ENCODE peak calls at places on chromosomes 5 and 9, in seven cellular contexts. U, K, F, M, X, Q and C are unnamed samples.

GRCh38 chr5:95863383-95863757 is 40.8 kb upstream of the GLRX start:
- DNase-seq in U (peak), K (no peak), F (no peak), M (no peak), X (no peak), Q (peak), C (no peak)

GRCh38 chr9:107176701-107177100 is 106.4 kb upstream of the RAD23B start:
- DNase-seq in U (no peak), K (no peak), F (no peak), M (peak), X (no peak), Q (no peak), C (no peak)

GRCh38 chr9:111662851-111663823 is 1.7 kb downstream of the GNG10 start:
- DNase-seq in U (no peak), K (no peak), F (no peak), M (no peak), X (no peak), Q (no peak), C (no peak)

GRCh38 chr9:121735065-121735791 is 83.8 kb downstream of the DAB2IP start:
- DNase-seq in U (peak), K (no peak), F (no peak), M (peak), X (no peak), Q (peak), C (no peak)

GRCh38 chr9:91495450-91495849 is 71.8 kb upstream of the NFIL3 start:
- DNase-seq in U (no peak), K (no peak), F (no peak), M (peak), X (no peak), Q (peak), C (no peak)

GRCh38 chr9:86534572-86535258 is 180.5 kb upstream of the TUT7 start:
- DNase-seq in U (no peak), K (no peak), F (no peak), M (no peak), X (no peak), Q (peak), C (no peak)

GRCh38 chr5:72667708-72668107 is 148.8 kb upstream of the TNPO1 start:
- DNase-seq in U (no peak), K (no peak), F (no peak), M (no peak), X (no peak), Q (no peak), C (no peak)

GRCh38 chr5:1729641-1730486 is 69.8 kb downstream of the MRPL36 start:
- DNase-seq in U (no peak), K (no peak), F (no peak), M (no peak), X (no peak), Q (no peak), C (no peak)

GRCh38 chr9:137694962-137695875 is 76.4 kb downstream of the EHMT1 start:
- DNase-seq in U (no peak), K (no peak), F (no peak), M (peak), X (peak), Q (peak), C (no peak)

GRCh38 chr5:123035320-123035949 is 1.1 kb downstream of the PPIC start:
- DNase-seq in U (peak), K (no peak), F (peak), M (peak), X (no peak), Q (peak), C (peak)

GRCh38 chr5:120388016-120388781 is 75.9 kb upstream of the PRR16 start:
- DNase-seq in U (no peak), K (no peak), F (no peak), M (peak), X (no peak), Q (peak), C (no peak)

GRCh38 chr5:79831910-79832309 is 142.3 kb downstream of the CMYA5 start:
- DNase-seq in U (no peak), K (no peak), F (no peak), M (no peak), X (no peak), Q (no peak), C (no peak)

GRCh38 chr5:59357421-59357977 is 536.0 kb downstream of the PDE4D start:
- DNase-seq in U (no peak), K (no peak), F (no peak), M (no peak), X (no peak), Q (no peak), C (no peak)

GRCh38 chr5:172527559-172527958 is 73.2 kb upstream of the SH3PXD2B start:
- DNase-seq in U (no peak), K (no peak), F (no peak), M (no peak), X (no peak), Q (no peak), C (no peak)

GRCh38 chr9:68851657-68852056 is 146.6 kb downstream of the PIP5K1B start:
- DNase-seq in U (no peak), K (no peak), F (no peak), M (no peak), X (no peak), Q (no peak), C (no peak)

GRCh38 chr5:119808474-119808873 is 179.1 kb downstream of the FAM170A start:
- DNase-seq in U (no peak), K (no peak), F (no peak), M (no peak), X (no peak), Q (no peak), C (no peak)

GRCh38 chr5:112419596-112420110 is 576 bp upstream of the EPB41L4A start:
- DNase-seq in U (peak), K (no peak), F (peak), M (no peak), X (peak), Q (peak), C (no peak)

GRCh38 chr9:86801246-86801645 is 146.1 kb downstream of the GAS1 start:
- DNase-seq in U (no peak), K (no peak), F (no peak), M (no peak), X (no peak), Q (no peak), C (no peak)

GRCh38 chr5:129063483-129064136 is 30.9 kb upstream of the ISOC1 start:
- DNase-seq in U (no peak), K (no peak), F (peak), M (no peak), X (no peak), Q (no peak), C (no peak)

GRCh38 chr5:179763215-179763945 is 30.4 kb upstream of the LTC4S start:
- DNase-seq in U (peak), K (peak), F (peak), M (peak), X (peak), Q (peak), C (peak)

GRCh38 chr9:135513351-135513846 is 7.8 kb upstream of the LCN1 start:
- DNase-seq in U (no peak), K (no peak), F (no peak), M (no peak), X (no peak), Q (no peak), C (no peak)

GRCh38 chr9:259405-260404 is 45.0 kb downstream of the DOCK8 start:
- DNase-seq in U (no peak), K (no peak), F (no peak), M (no peak), X (no peak), Q (no peak), C (no peak)

GRCh38 chr9:95087659-95088242 is 229.8 kb downstream of the FANCC start:
- DNase-seq in U (peak), K (no peak), F (peak), M (no peak), X (no peak), Q (no peak), C (no peak)